ENCODE peak calls at places on chromosomes 1 and 21, in four cellular contexts. H is H9, A is H1, Q is mesendoderm. F is an unnamed sample.
A peak's percentile ranks its signal among the peaks of the same experiment; 100 is the strongest.

GRCh38 chr1:20110679-20111078 is 8.7 kb downstream of the PLA2G2D start:
- DNase-seq in H (no peak), A (no peak), Q (peak; percentile 10), F (peak; percentile 61)

GRCh38 chr1:23399229-23399628 is 25.3 kb downstream of the TCEA3 start:
- DNase-seq in H (no peak), A (no peak), Q (no peak), F (no peak)

GRCh38 chr1:157377216-157377821 is 175.0 kb downstream of the FCRL5 start:
- DNase-seq in H (peak; percentile 81), A (peak; percentile 34), Q (peak; percentile 84), F (peak; percentile 6)

GRCh38 chr1:186089938-186090337 is 285.1 kb downstream of the TPR start:
- DNase-seq in H (no peak), A (no peak), Q (no peak), F (peak; percentile 45)

GRCh38 chr1:203364013-203364730 is 13.2 kb upstream of the FMOD start:
- DNase-seq in H (no peak), A (no peak), Q (peak; percentile 95), F (no peak)

GRCh38 chr1:110513511-110513910 is 5.5 kb downstream of the KCNA10 start:
- DNase-seq in H (peak; percentile 88), A (peak; percentile 29), Q (peak; percentile 86), F (no peak)

GRCh38 chr1:230851291-230851691 is 17.0 kb downstream of the C1orf198 start:
- DNase-seq in H (peak; percentile 66), A (no peak), Q (peak; percentile 98), F (peak; percentile 55)

GRCh38 chr1:219772265-219773036 is 155.9 kb downstream of the SLC30A10 start:
- DNase-seq in H (no peak), A (no peak), Q (peak; percentile 53), F (no peak)

GRCh38 chr1:22210176-22210575 is 67.3 kb upstream of the WNT4 start:
- DNase-seq in H (no peak), A (no peak), Q (no peak), F (no peak)

GRCh38 chr1:119440908-119441307 is 26.0 kb downstream of the HSD3B2 start:
- DNase-seq in H (peak; percentile 46), A (no peak), Q (peak; percentile 61), F (no peak)

GRCh38 chr1:175015243-175015642 is 8.0 kb downstream of the MRPS14 start:
- DNase-seq in H (no peak), A (no peak), Q (no peak), F (peak; percentile 91)

GRCh38 chr1:58792851-58793250 is 9.0 kb upstream of the JUN start:
- DNase-seq in H (no peak), A (no peak), Q (no peak), F (no peak)

GRCh38 chr1:204077979-204078696 is 5.2 kb downstream of the SOX13 start:
- DNase-seq in H (peak; percentile 92), A (peak; percentile 73), Q (peak; percentile 92), F (peak; percentile 9)

GRCh38 chr1:1157426-1157913 is 16.2 kb upstream of the TTLL10 start:
- DNase-seq in H (peak; percentile 84), A (peak; percentile 54), Q (peak; percentile 81), F (peak; percentile 79)

GRCh38 chr1:185438936-185439335 is 121.9 kb upstream of the IVNS1ABP start:
- DNase-seq in H (no peak), A (no peak), Q (no peak), F (no peak)

GRCh38 chr1:189659731-189660130 is 817.9 kb downstream of the BRINP3 start:
- DNase-seq in H (no peak), A (no peak), Q (no peak), F (no peak)

GRCh38 chr1:174269932-174270651 is 110.8 kb downstream of the RABGAP1L start:
- DNase-seq in H (no peak), A (no peak), Q (no peak), F (no peak)

GRCh38 chr1:65157546-65157941 is 9.5 kb downstream of the AK4 start:
- DNase-seq in H (no peak), A (no peak), Q (no peak), F (no peak)
- H4K5ac ChIP-seq in H (no peak overlapping the region), A (no peak overlapping the region), Q (no peak overlapping the region), F (no peak overlapping the region)

GRCh38 chr1:15701784-15702183 is 17.7 kb downstream of the PLEKHM2 start:
- DNase-seq in H (no peak), A (no peak), Q (no peak), F (no peak)
- H4K5ac ChIP-seq in H (no peak overlapping the region), A (no peak overlapping the region), Q (no peak overlapping the region), F (no peak overlapping the region)

DNA sequence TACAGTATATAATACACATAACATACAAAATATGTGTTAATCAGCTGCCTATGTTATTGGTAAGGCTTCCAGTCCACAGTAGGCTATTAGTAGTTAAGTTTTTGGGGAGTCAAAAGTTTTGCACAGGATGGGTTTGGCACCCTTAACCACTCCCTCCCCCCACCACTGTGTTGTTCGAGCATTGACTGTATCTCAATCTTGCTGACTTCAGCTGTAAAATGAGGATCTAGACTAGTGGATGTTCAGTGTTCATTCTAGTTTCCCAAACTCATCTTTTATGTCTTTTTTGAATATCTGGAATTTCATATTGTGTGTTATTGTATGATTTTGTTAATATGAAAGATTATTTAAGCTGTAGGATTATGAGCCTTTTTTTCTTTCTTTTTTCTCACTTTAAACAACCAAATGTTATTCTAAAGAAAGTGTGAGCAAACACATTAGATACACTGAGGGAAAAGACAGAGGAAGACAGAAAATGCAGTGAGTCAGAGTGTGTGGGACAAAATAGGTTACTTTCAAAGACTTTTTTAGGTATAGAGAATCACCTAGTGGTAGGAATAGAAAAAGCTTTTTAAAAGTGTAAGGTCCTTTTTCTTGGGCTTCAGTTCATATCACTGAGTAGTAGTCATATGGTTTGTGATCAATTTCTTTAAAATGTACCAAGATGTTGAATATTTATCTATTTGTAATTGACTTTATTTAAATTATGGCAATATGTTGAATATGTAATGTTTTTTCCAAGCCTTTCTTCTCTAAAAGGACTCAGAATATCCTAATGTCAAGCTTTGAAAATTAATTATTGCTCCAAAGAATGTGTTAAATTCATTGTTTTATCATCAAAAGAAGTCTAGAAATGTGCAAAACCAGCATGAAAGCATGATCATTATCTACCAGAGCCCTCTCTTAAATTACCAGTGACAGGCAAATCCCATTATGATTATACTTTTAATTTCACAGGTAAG is 17.9 kb upstream of the CENPF start:
- DNase-seq in H (no peak), A (no peak), Q (peak; percentile 72), F (peak; percentile 73)
- H4K5ac ChIP-seq in H (no peak overlapping the region), A (no peak overlapping the region), Q (no peak overlapping the region), F (no peak overlapping the region)

GRCh38 chr1:181175955-181176354 is 87.5 kb downstream of the IER5 start:
- DNase-seq in H (no peak), A (no peak), Q (no peak), F (no peak)
- H4K5ac ChIP-seq in H (no peak overlapping the region), A (no peak overlapping the region), Q (no peak overlapping the region), F (no peak overlapping the region)

DNA sequence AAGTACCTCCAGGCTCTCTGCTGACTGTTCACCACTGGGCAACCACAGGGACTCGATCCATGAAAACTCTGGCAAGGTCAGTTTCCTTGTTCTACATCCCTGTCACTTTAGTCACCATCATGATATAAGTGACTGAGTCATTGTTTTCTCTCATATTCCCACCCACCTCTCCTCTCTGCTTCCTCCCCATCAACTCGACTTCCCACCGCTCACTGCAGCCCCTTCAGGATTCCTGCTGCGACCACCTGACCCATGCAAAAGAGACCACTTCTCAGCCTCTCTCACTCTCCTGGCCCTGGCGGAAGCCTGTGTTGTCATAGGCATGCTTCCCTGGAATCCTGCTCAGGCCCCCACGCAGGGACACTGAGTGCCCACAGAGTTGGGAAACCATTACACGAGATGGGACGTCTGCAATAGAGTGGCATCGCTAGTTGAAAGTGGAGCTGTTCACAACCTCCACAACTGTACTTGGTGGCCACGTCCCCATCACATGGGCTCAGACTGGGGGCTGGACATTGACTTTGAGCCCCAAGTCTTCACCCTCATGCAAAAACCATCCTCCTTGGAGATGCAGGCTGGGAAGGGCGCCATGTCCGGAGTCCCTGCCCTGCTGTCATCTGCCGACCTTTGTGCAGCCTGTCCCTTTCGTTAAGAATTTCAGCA is 1.8 kb upstream of the TFF2 start:
- DNase-seq in H (no peak), A (no peak), Q (no peak), F (no peak)
- H4K5ac ChIP-seq in H (no peak overlapping the region), A (no peak overlapping the region), Q (no peak overlapping the region), F (no peak overlapping the region)

DNA sequence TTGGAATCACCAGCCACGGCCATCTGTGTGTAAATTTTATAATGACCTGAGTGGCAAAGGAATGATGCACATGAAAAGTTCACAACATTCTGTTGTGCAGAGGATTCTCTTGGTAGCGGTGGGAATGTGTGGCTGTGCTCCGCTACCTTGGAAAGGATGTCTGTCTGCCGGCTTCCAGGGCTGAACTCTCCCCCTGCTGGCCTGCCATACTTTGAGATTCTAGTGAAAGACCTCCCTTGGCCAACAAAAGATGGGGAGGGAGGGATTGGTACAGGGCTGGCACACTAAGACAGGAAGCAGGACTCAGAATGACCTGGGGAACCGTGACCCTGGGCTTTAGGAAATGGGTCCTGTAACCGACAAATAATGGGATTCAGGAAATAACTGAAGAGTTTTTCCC is 194.5 kb upstream of the PLD5 start:
- DNase-seq in H (peak; percentile 36), A (no peak), Q (peak; percentile 13), F (no peak)
- H4K5ac ChIP-seq in H (no peak overlapping the region), A (no peak overlapping the region), Q (no peak overlapping the region), F (no peak overlapping the region)

DNA sequence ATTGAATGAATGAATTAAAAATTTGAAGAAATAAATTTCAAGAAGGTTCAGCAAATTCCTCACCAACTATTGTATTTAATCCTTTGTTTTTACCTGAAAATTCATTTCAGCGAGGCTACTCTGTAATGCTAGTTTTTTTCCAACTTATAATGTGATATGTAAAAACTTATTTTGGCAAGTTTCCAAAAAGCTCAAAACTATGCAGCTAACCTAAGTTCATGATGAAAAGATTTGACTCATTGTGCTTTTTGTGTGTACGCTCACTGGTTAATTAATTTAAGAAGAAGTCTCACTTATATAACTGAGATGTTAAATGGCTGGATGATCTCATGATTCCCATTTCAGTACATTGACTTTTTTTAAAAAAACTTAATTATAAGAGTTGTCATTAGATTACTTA is 196.0 kb upstream of the SAMSN1 start:
- DNase-seq in H (no peak), A (no peak), Q (no peak), F (no peak)
- H4K5ac ChIP-seq in H (no peak overlapping the region), A (no peak overlapping the region), Q (no peak overlapping the region), F (no peak overlapping the region)

F was measured in IMR-90.